ENCODE peak calls at places on chromosomes 2 and 18, in nine cellular contexts. C is stomach, M is tibial nerve, U is H1, E is SK-N-SH, F is HepG2, H is sigmoid colon, G is upper lobe of left lung, Z is ovary. S is an unnamed sample.

GRCh38 chr18:79546781-79547272 is 132.8 kb upstream of the CTDP1 start:
- DNase-seq in C (peak; percentile 16), M (no peak), U (no peak), E (no peak), F (no peak), H (no peak), G (peak; percentile 64), Z (no peak), S (no peak)

GRCh38 chr2:72271766-72272615 is 124.3 kb upstream of the CYP26B1 start:
- DNase-seq in C (no peak), M (no peak), U (no peak), E (no peak), F (no peak), H (no peak), G (no peak), Z (peak; percentile 30), S (no peak)

GRCh38 chr2:5915926-5916325 is 223.7 kb downstream of the SOX11 start:
- DNase-seq in C (peak; percentile 67), M (no peak), U (peak; percentile 85), E (no peak), F (peak; percentile 16), H (no peak), G (no peak), Z (no peak), S (no peak)

GRCh38 chr2:189613650-189614420 is 33.2 kb upstream of the SLC40A1 start:
- DNase-seq in C (no peak), M (no peak), U (no peak), E (peak; percentile 5), F (no peak), H (no peak), G (no peak), Z (peak; percentile 37), S (no peak)

GRCh38 chr2:238846503-238847431 is 1.1 kb upstream of the TWIST2 start:
- DNase-seq in C (no peak), M (no peak), U (peak; percentile 76), E (no peak), F (no peak), H (peak; percentile 78), G (peak; percentile 87), Z (peak; percentile 51), S (no peak)

GRCh38 chr2:150526006-150526405 is 38.5 kb upstream of the RND3 start:
- DNase-seq in C (no peak), M (no peak), U (no peak), E (no peak), F (no peak), H (no peak), G (no peak), Z (no peak), S (no peak)

GRCh38 chr2:74689671-74690070 is 35.6 kb downstream of the SEMA4F start:
- DNase-seq in C (no peak), M (no peak), U (no peak), E (no peak), F (no peak), H (no peak), G (no peak), Z (no peak), S (no peak)

GRCh38 chr2:176854878-176855277 is 357.7 kb upstream of the HNRNPA3 start:
- DNase-seq in C (no peak), M (no peak), U (no peak), E (no peak), F (no peak), H (no peak), G (no peak), Z (no peak), S (no peak)

GRCh38 chr2:134327367-134327766 is 73.5 kb downstream of the MGAT5 start:
- DNase-seq in C (no peak), M (no peak), U (no peak), E (no peak), F (no peak), H (no peak), G (no peak), Z (no peak), S (no peak)

GRCh38 chr2:241177935-241178334 is 10.5 kb upstream of the ANO7 start:
- DNase-seq in C (no peak), M (no peak), U (no peak), E (no peak), F (no peak), H (no peak), G (no peak), Z (no peak), S (no peak)

GRCh38 chr18:43192408-43192807 is 76.9 kb upstream of the RIT2 start:
- DNase-seq in C (no peak), M (no peak), U (no peak), E (no peak), F (no peak), H (no peak), G (no peak), Z (no peak), S (no peak)

GRCh38 chr18:12258719-12259705 is 4.9 kb downstream of the CIDEA start:
- DNase-seq in C (no peak), M (no peak), U (no peak), E (no peak), F (no peak), H (no peak), G (peak; percentile 61), Z (no peak), S (no peak)

GRCh38 chr18:51235011-51235789 is 37.7 kb upstream of the MEX3C start:
- DNase-seq in C (no peak), M (no peak), U (no peak), E (no peak), F (no peak), H (no peak), G (no peak), Z (no peak), S (no peak)

GRCh38 chr18:11258014-11258413 is 108.6 kb upstream of the PIEZO2 start:
- DNase-seq in C (no peak), M (no peak), U (no peak), E (peak; percentile 62), F (no peak), H (no peak), G (no peak), Z (no peak), S (no peak)

GRCh38 chr2:217606296-217606695 is 396.5 kb downstream of the TNS1 start:
- DNase-seq in C (no peak), M (no peak), U (no peak), E (no peak), F (no peak), H (no peak), G (no peak), Z (no peak), S (no peak)

GRCh38 chr2:70984576-70985282 is 6.3 kb downstream of the ANKRD53 start:
- DNase-seq in C (peak; percentile 76), M (no peak), U (peak; percentile 93), E (peak; percentile 71), F (no peak), H (peak; percentile 71), G (peak; percentile 96), Z (peak; percentile 64), S (peak; percentile 66)

GRCh38 chr2:74696758-74697327 is 42.8 kb downstream of the SEMA4F start:
- DNase-seq in C (no peak), M (no peak), U (no peak), E (no peak), F (peak; percentile 27), H (no peak), G (no peak), Z (no peak), S (no peak)

GRCh38 chr2:201654611-201655384 is 11.5 kb upstream of the TMEM237 start:
- DNase-seq in C (no peak), M (no peak), U (no peak), E (no peak), F (no peak), H (no peak), G (no peak), Z (no peak), S (no peak)

GRCh38 chr18:2547477-2548087 is 23.7 kb downstream of the METTL4 start:
- DNase-seq in C (no peak), M (peak; percentile 14), U (no peak), E (peak; percentile 46), F (peak; percentile 20), H (no peak), G (no peak), Z (no peak), S (peak; percentile 56)

GRCh38 chr2:145842002-145842401 is 1322.1 kb upstream of the ZEB2 start:
- DNase-seq in C (no peak), M (no peak), U (no peak), E (no peak), F (no peak), H (no peak), G (no peak), Z (no peak), S (no peak)

GRCh38 chr18:37176307-37176934 is 347.5 kb downstream of the KIAA1328 start:
- DNase-seq in C (no peak), M (no peak), U (no peak), E (no peak), F (no peak), H (no peak), G (no peak), Z (no peak), S (no peak)
- H3K27ac ChIP-seq in C (no peak overlapping the region), M (no peak overlapping the region), U (no peak overlapping the region), E (no peak overlapping the region), F (no peak overlapping the region), H (no peak overlapping the region), G (no peak overlapping the region), Z (no peak overlapping the region), S (no peak overlapping the region)

DNA sequence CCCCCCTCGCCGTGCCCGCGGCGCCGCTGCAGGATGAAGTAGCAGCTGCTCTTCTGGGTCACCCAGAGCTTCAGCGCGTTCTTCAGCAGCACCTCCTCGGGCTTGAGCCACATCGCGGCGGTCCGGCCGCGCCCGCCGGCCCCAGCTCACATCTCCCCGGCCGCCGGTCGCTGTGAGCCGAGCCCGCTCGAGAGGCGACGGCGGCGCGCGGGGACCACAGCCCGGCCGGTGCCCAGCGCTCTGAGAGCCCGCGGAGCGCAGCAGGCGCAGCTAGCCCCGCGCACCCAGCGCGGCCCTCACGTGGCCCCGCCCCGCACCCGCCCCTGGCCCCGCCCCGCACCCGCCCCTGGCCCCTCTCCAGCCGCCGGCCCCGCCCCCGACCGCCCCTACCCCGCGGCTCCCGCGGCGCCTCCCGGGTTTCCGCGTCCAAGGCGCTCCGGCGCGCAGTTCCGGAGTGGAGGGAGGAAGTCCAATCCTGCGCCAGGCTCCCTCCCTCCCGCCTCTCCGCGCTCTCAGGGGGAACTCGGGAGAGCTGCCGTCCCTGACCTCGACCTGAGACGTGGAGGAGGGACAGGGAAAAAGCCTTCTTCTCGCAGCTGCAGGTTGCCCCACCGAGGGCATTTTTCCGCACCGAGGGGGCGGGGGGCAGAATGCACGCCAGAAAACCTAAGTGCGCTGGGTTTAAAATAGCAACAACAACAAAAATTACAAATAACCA is at the start of gene TBC1D8:
- DNase-seq in C (peak; percentile 90), M (peak; percentile 51), U (peak; percentile 89), E (peak; percentile 97), F (peak; percentile 84), H (peak; percentile 95), G (peak; percentile 96), Z (peak; percentile 93), S (peak; percentile 96)
- TF ChIP-seq EP300 in C (no peak), M (peak; percentile 76), U (no peak), E (peak; percentile 16), F (no peak), H (no peak), G (no peak), Z (no peak), S (no peak)

GRCh38 chr2:45724329-45724728 is 72.9 kb downstream of the PRKCE start:
- DNase-seq in C (no peak), M (no peak), U (no peak), E (no peak), F (no peak), H (no peak), G (no peak), Z (no peak), S (no peak)
- H3K27ac ChIP-seq in C (no peak overlapping the region), M (peak overlapping the region; percentile 51), U (no peak overlapping the region), E (no peak overlapping the region), F (no peak overlapping the region), H (peak overlapping the region; percentile 23), G (peak overlapping the region; percentile 42), Z (no peak overlapping the region), S (no peak overlapping the region)

GRCh38 chr2:98298685-98299180 is 47.5 kb upstream of the CNGA3 start:
- DNase-seq in C (no peak), M (no peak), U (no peak), E (no peak), F (no peak), H (no peak), G (no peak), Z (no peak), S (no peak)
- TF ChIP-seq EP300 in C (no peak), M (no peak), U (no peak), E (no peak), F (no peak), H (no peak), G (no peak), Z (no peak), S (no peak)